ENCODE peak calls at places on chromosome 7, in seven cellular contexts. K, U, V, E, H, F and Z are unnamed samples.

GRCh38 chr7:123218866-123219265 is 19.1 kb upstream of the SLC13A1 start:
- DNase-seq in K (no peak), U (no peak), V (no peak), E (no peak), H (no peak), F (no peak), Z (no peak)

GRCh38 chr7:4633012-4633411 is 49.1 kb upstream of the FOXK1 start:
- DNase-seq in K (no peak), U (no peak), V (no peak), E (peak; percentile 77), H (no peak), F (no peak), Z (no peak)

GRCh38 chr7:6279937-6280336 is 7.5 kb upstream of the CYTH3 start:
- DNase-seq in K (no peak), U (no peak), V (no peak), E (no peak), H (no peak), F (no peak), Z (no peak)

GRCh38 chr7:68414631-68415425 is 1183.4 kb upstream of the AUTS2 start:
- DNase-seq in K (no peak), U (no peak), V (no peak), E (no peak), H (no peak), F (no peak), Z (no peak)

GRCh38 chr7:135282621-135283295 is 49.1 kb downstream of the STRA8 start:
- DNase-seq in K (no peak), U (no peak), V (no peak), E (no peak), H (no peak), F (no peak), Z (no peak)

GRCh38 chr7:39613577-39613976 is 9.8 kb upstream of the RALA start:
- DNase-seq in K (no peak), U (no peak), V (no peak), E (peak; percentile 32), H (no peak), F (no peak), Z (no peak)

GRCh38 chr7:123070702-123071286 is 75.3 kb upstream of the TAS2R16 start:
- DNase-seq in K (peak; percentile 38), U (no peak), V (no peak), E (peak; percentile 49), H (peak; percentile 40), F (no peak), Z (no peak)

GRCh38 chr7:1977876-1978441 is 254.8 kb downstream of the MAD1L1 start:
- DNase-seq in K (no peak), U (peak; percentile 35), V (no peak), E (no peak), H (no peak), F (no peak), Z (no peak)

GRCh38 chr7:55266243-55266642 is 98.9 kb upstream of the LANCL2 start:
- DNase-seq in K (no peak), U (no peak), V (no peak), E (no peak), H (no peak), F (no peak), Z (no peak)

GRCh38 chr7:139992353-139993054 is 70.2 kb downstream of the PARP12 start:
- DNase-seq in K (no peak), U (no peak), V (no peak), E (no peak), H (no peak), F (no peak), Z (no peak)

GRCh38 chr7:142461437-142461836 is 203.6 kb upstream of the PRSS58 start:
- DNase-seq in K (no peak), U (no peak), V (no peak), E (peak; percentile 75), H (no peak), F (no peak), Z (no peak)

GRCh38 chr7:1533569-1534329 is 3.2 kb downstream of the MAFK start:
- DNase-seq in K (peak; percentile 81), U (peak; percentile 86), V (peak; percentile 64), E (peak; percentile 86), H (no peak), F (no peak), Z (no peak)

GRCh38 chr7:136348542-136348941 is 371.4 kb upstream of the MTPN start:
- DNase-seq in K (no peak), U (no peak), V (no peak), E (no peak), H (no peak), F (no peak), Z (no peak)

GRCh38 chr7:132410385-132410784 is 165.9 kb downstream of the PLXNA4 start:
- DNase-seq in K (no peak), U (no peak), V (no peak), E (no peak), H (no peak), F (no peak), Z (no peak)

GRCh38 chr7:88539518-88539917 is 220.0 kb upstream of the ZNF804B start:
- DNase-seq in K (no peak), U (no peak), V (no peak), E (no peak), H (no peak), F (no peak), Z (no peak)

GRCh38 chr7:70133291-70133690 is 535.0 kb downstream of the AUTS2 start:
- DNase-seq in K (no peak), U (no peak), V (no peak), E (no peak), H (no peak), F (no peak), Z (no peak)

GRCh38 chr7:29843738-29844137 is 37.4 kb downstream of the WIPF3 start:
- DNase-seq in K (no peak), U (no peak), V (no peak), E (no peak), H (no peak), F (no peak), Z (no peak)

GRCh38 chr7:77439572-77439971 is 23.4 kb upstream of the GSAP start:
- DNase-seq in K (no peak), U (no peak), V (peak; percentile 38), E (peak; percentile 65), H (peak; percentile 77), F (no peak), Z (no peak)

GRCh38 chr7:45715471-45716352 is 141.5 kb downstream of the ADCY1 start:
- DNase-seq in K (no peak), U (no peak), V (no peak), E (no peak), H (no peak), F (no peak), Z (no peak)

GRCh38 chr7:124718032-124718766 is 47.4 kb downstream of the GPR37 start:
- DNase-seq in K (no peak), U (no peak), V (no peak), E (peak; percentile 93), H (no peak), F (no peak), Z (no peak)

GRCh38 chr7:32506266-32507054 is 11.2 kb downstream of the AVL9 start:
- DNase-seq in K (no peak), U (no peak), V (no peak), E (peak; percentile 39), H (no peak), F (no peak), Z (no peak)

GRCh38 chr7:84658286-84658685 is 463.7 kb upstream of the SEMA3A start:
- DNase-seq in K (no peak), U (no peak), V (no peak), E (no peak), H (no peak), F (no peak), Z (no peak)

DNA sequence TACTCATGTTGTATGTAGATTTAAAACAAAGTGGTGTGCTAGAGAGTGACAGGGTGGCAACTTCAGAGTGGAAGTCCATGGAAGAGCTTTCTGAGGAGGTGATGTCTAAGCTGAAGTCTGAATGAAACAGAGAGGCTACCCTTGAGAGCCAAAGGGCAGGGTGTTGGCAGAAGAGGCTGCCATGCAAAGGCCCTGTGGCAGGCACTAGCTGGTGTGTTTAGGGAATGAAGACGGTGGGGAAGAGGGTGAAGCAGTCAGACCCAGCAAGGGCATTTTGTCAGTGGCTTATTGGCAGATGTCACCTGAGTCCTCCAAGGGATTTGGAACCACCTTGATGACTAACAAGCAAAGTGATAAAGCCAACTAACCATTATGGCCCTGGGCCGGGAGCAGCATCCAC is 3.7 kb upstream of the CAMK2B start:
- DNase-seq in K (no peak), U (no peak), V (no peak), E (no peak), H (no peak), F (no peak), Z (no peak)
- TF ChIP-seq CTCF in K (no peak), U (no peak), V (no peak), E (no peak), H (no peak), F (no peak), Z (no peak)

GRCh38 chr7:157587487-157588270 is 250.9 kb downstream of the DNAJB6 start:
- DNase-seq in K (no peak), U (no peak), V (no peak), E (no peak), H (no peak), F (no peak), Z (no peak)

GRCh38 chr7:157588271-157588589 is 251.4 kb downstream of the DNAJB6 start:
- DNase-seq in K (no peak), U (no peak), V (no peak), E (no peak), H (no peak), F (no peak), Z (no peak)

GRCh38 chr7:157585113-157585861 is 248.5 kb downstream of the DNAJB6 start:
- DNase-seq in K (no peak), U (no peak), V (no peak), E (no peak), H (no peak), F (no peak), Z (no peak)

GRCh38 chr7:157586426-157586955 is 249.7 kb downstream of the DNAJB6 start:
- DNase-seq in K (no peak), U (no peak), V (no peak), E (no peak), H (no peak), F (no peak), Z (no peak)

DNA sequence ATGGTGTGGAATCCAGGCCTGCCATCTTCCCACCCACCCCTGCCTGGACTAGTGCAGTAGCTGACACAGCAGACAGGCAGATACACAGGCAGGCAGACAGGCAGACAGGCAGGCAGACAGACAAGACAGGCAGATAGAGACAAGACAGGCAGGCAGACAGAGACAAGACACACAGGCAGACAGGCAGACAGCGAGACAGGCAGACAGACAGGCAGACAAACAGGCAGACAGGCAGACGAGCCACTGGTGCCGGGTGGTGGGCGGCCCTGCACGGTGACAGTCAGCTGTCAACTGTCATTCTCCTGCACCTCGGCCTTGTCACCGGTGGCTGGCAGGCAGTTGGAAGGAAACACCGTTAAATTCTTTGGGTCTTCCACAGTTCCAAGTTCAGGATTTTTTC is 250.2 kb downstream of the DNAJB6 start:
- DNase-seq in K (no peak), U (no peak), V (no peak), E (no peak), H (no peak), F (no peak), Z (no peak)
- TF ChIP-seq CTCF in K (no peak), U (no peak), V (no peak), E (no peak), H (no peak), F (no peak), Z (no peak)

GRCh38 chr7:43799605-43800004 is 41.1 kb downstream of the BLVRA start:
- DNase-seq in K (no peak), U (no peak), V (no peak), E (peak; percentile 23), H (no peak), F (no peak), Z (no peak)
- TF ChIP-seq CTCF in K (no peak), U (no peak), V (no peak), E (peak; percentile 32), H (no peak), F (no peak), Z (no peak)

GRCh38 chr7:146772581-146772980 is 656.0 kb downstream of the CNTNAP2 start:
- DNase-seq in K (no peak), U (no peak), V (no peak), E (peak; percentile 4), H (peak; percentile 47), F (no peak), Z (no peak)
- TF ChIP-seq CTCF in K (no peak), U (no peak), V (no peak), E (peak; percentile 28), H (peak; percentile 36), F (no peak), Z (no peak)